ENCODE peak calls at places on chromosomes 13 and 19, in ten cellular contexts. One of them, this sample, is unnamed.

GRCh38 chr13:112619730-112620639 is 32.0 kb upstream of the TUBGCP3 start:
- DNase-seq in NT2/D1: no peak
- DNase-seq in NCI-H1105 treated with DMSO at 0.1 percent for 48 hours: peak
- DNase-seq in NCI-H345: peak
- DNase-seq in GM13976: no peak
- DNase-seq in mucosa of gallbladder: no peak
- DNase-seq in C1 segment of cervical spinal cord: peak
- DNase-seq in neural crest cell: peak
- DNase-seq in stimulated activated CD8-positive, alpha-beta memory T cell treated with anti-CD3 and anti-CD28 coated beads, Interleukin-4, amount 100 ng/mL, for 1 hour: no peak
- DNase-seq in endodermal cell: peak
- DNase-seq in this sample: peak

GRCh38 chr19:44748426-44749254 is at the start of gene BCL3:
- DNase-seq in NT2/D1: no peak
- DNase-seq in NCI-H1105 treated with DMSO at 0.1 percent for 48 hours: no peak
- DNase-seq in NCI-H345: peak
- DNase-seq in GM13976: peak
- DNase-seq in mucosa of gallbladder: peak
- DNase-seq in C1 segment of cervical spinal cord: peak
- DNase-seq in neural crest cell: no peak
- DNase-seq in stimulated activated CD8-positive, alpha-beta memory T cell treated with anti-CD3 and anti-CD28 coated beads, Interleukin-4, amount 100 ng/mL, for 1 hour: no peak
- DNase-seq in endodermal cell: peak
- DNase-seq in this sample: no peak

GRCh38 chr13:106295971-106296370 is 239.5 kb downstream of the EFNB2 start:
- DNase-seq in NT2/D1: no peak
- DNase-seq in NCI-H1105 treated with DMSO at 0.1 percent for 48 hours: no peak
- DNase-seq in NCI-H345: no peak
- DNase-seq in GM13976: no peak
- DNase-seq in mucosa of gallbladder: no peak
- DNase-seq in C1 segment of cervical spinal cord: no peak
- DNase-seq in neural crest cell: no peak
- DNase-seq in stimulated activated CD8-positive, alpha-beta memory T cell treated with anti-CD3 and anti-CD28 coated beads, Interleukin-4, amount 100 ng/mL, for 1 hour: no peak
- DNase-seq in endodermal cell: no peak
- DNase-seq in this sample: no peak

GRCh38 chr13:43087960-43088580 is 64.7 kb downstream of the DNAJC15 start:
- DNase-seq in NT2/D1: no peak
- DNase-seq in NCI-H1105 treated with DMSO at 0.1 percent for 48 hours: no peak
- DNase-seq in NCI-H345: no peak
- DNase-seq in GM13976: no peak
- DNase-seq in mucosa of gallbladder: no peak
- DNase-seq in C1 segment of cervical spinal cord: no peak
- DNase-seq in neural crest cell: no peak
- DNase-seq in stimulated activated CD8-positive, alpha-beta memory T cell treated with anti-CD3 and anti-CD28 coated beads, Interleukin-4, amount 100 ng/mL, for 1 hour: no peak
- DNase-seq in endodermal cell: no peak
- DNase-seq in this sample: no peak

GRCh38 chr19:46687438-46688145 is 26.6 kb upstream of the DACT3 start:
- DNase-seq in NT2/D1: no peak
- DNase-seq in NCI-H1105 treated with DMSO at 0.1 percent for 48 hours: no peak
- DNase-seq in NCI-H345: no peak
- DNase-seq in GM13976: no peak
- DNase-seq in mucosa of gallbladder: no peak
- DNase-seq in C1 segment of cervical spinal cord: no peak
- DNase-seq in neural crest cell: no peak
- DNase-seq in stimulated activated CD8-positive, alpha-beta memory T cell treated with anti-CD3 and anti-CD28 coated beads, Interleukin-4, amount 100 ng/mL, for 1 hour: no peak
- DNase-seq in endodermal cell: no peak
- DNase-seq in this sample: no peak

GRCh38 chr13:45333973-45334922 is 6.7 kb downstream of the TPT1 start:
- DNase-seq in NT2/D1: no peak
- DNase-seq in NCI-H1105 treated with DMSO at 0.1 percent for 48 hours: no peak
- DNase-seq in NCI-H345: no peak
- DNase-seq in GM13976: no peak
- DNase-seq in mucosa of gallbladder: no peak
- DNase-seq in C1 segment of cervical spinal cord: no peak
- DNase-seq in neural crest cell: no peak
- DNase-seq in stimulated activated CD8-positive, alpha-beta memory T cell treated with anti-CD3 and anti-CD28 coated beads, Interleukin-4, amount 100 ng/mL, for 1 hour: no peak
- DNase-seq in endodermal cell: peak
- DNase-seq in this sample: no peak

GRCh38 chr19:843180-843835 is 2.5 kb downstream of the PRTN3 start:
- DNase-seq in NT2/D1: no peak
- DNase-seq in NCI-H1105 treated with DMSO at 0.1 percent for 48 hours: peak
- DNase-seq in NCI-H345: no peak
- DNase-seq in GM13976: no peak
- DNase-seq in mucosa of gallbladder: no peak
- DNase-seq in C1 segment of cervical spinal cord: no peak
- DNase-seq in neural crest cell: no peak
- DNase-seq in stimulated activated CD8-positive, alpha-beta memory T cell treated with anti-CD3 and anti-CD28 coated beads, Interleukin-4, amount 100 ng/mL, for 1 hour: no peak
- DNase-seq in endodermal cell: peak
- DNase-seq in this sample: no peak

GRCh38 chr19:35378356-35378755 is 7.5 kb downstream of the GPR42 start:
- DNase-seq in NT2/D1: no peak
- DNase-seq in NCI-H1105 treated with DMSO at 0.1 percent for 48 hours: no peak
- DNase-seq in NCI-H345: no peak
- DNase-seq in GM13976: no peak
- DNase-seq in mucosa of gallbladder: no peak
- DNase-seq in C1 segment of cervical spinal cord: no peak
- DNase-seq in neural crest cell: no peak
- DNase-seq in stimulated activated CD8-positive, alpha-beta memory T cell treated with anti-CD3 and anti-CD28 coated beads, Interleukin-4, amount 100 ng/mL, for 1 hour: no peak
- DNase-seq in endodermal cell: no peak
- DNase-seq in this sample: no peak

GRCh38 chr19:2015611-2015950 is at the start of gene BTBD2:
- DNase-seq in NT2/D1: no peak
- DNase-seq in NCI-H1105 treated with DMSO at 0.1 percent for 48 hours: peak
- DNase-seq in NCI-H345: peak
- DNase-seq in GM13976: no peak
- DNase-seq in mucosa of gallbladder: peak
- DNase-seq in C1 segment of cervical spinal cord: peak
- DNase-seq in neural crest cell: no peak
- DNase-seq in stimulated activated CD8-positive, alpha-beta memory T cell treated with anti-CD3 and anti-CD28 coated beads, Interleukin-4, amount 100 ng/mL, for 1 hour: no peak
- DNase-seq in endodermal cell: peak
- DNase-seq in this sample: peak

GRCh38 chr13:98020271-98020670 is 66.8 kb downstream of the IPO5 start:
- DNase-seq in NT2/D1: no peak
- DNase-seq in NCI-H1105 treated with DMSO at 0.1 percent for 48 hours: no peak
- DNase-seq in NCI-H345: no peak
- DNase-seq in GM13976: no peak
- DNase-seq in mucosa of gallbladder: no peak
- DNase-seq in C1 segment of cervical spinal cord: no peak
- DNase-seq in neural crest cell: no peak
- DNase-seq in stimulated activated CD8-positive, alpha-beta memory T cell treated with anti-CD3 and anti-CD28 coated beads, Interleukin-4, amount 100 ng/mL, for 1 hour: no peak
- DNase-seq in endodermal cell: no peak
- DNase-seq in this sample: no peak

GRCh38 chr13:66520511-66521390 is 709.4 kb downstream of the PCDH9 start:
- DNase-seq in NT2/D1: no peak
- DNase-seq in NCI-H1105 treated with DMSO at 0.1 percent for 48 hours: no peak
- DNase-seq in NCI-H345: no peak
- DNase-seq in GM13976: no peak
- DNase-seq in mucosa of gallbladder: no peak
- DNase-seq in C1 segment of cervical spinal cord: no peak
- DNase-seq in neural crest cell: no peak
- DNase-seq in stimulated activated CD8-positive, alpha-beta memory T cell treated with anti-CD3 and anti-CD28 coated beads, Interleukin-4, amount 100 ng/mL, for 1 hour: no peak
- DNase-seq in endodermal cell: no peak
- DNase-seq in this sample: no peak

GRCh38 chr13:50227356-50227755 is 212.1 kb downstream of the KCNRG start:
- DNase-seq in NT2/D1: no peak
- DNase-seq in NCI-H1105 treated with DMSO at 0.1 percent for 48 hours: no peak
- DNase-seq in NCI-H345: no peak
- DNase-seq in GM13976: no peak
- DNase-seq in mucosa of gallbladder: no peak
- DNase-seq in C1 segment of cervical spinal cord: no peak
- DNase-seq in neural crest cell: no peak
- DNase-seq in stimulated activated CD8-positive, alpha-beta memory T cell treated with anti-CD3 and anti-CD28 coated beads, Interleukin-4, amount 100 ng/mL, for 1 hour: no peak
- DNase-seq in endodermal cell: no peak
- DNase-seq in this sample: no peak

GRCh38 chr13:102599451-102600012 is 2.7 kb downstream of the TPP2 start:
- DNase-seq in NT2/D1: no peak
- DNase-seq in NCI-H1105 treated with DMSO at 0.1 percent for 48 hours: no peak
- DNase-seq in NCI-H345: no peak
- DNase-seq in GM13976: no peak
- DNase-seq in mucosa of gallbladder: no peak
- DNase-seq in C1 segment of cervical spinal cord: no peak
- DNase-seq in neural crest cell: no peak
- DNase-seq in stimulated activated CD8-positive, alpha-beta memory T cell treated with anti-CD3 and anti-CD28 coated beads, Interleukin-4, amount 100 ng/mL, for 1 hour: no peak
- DNase-seq in endodermal cell: no peak
- DNase-seq in this sample: no peak

GRCh38 chr19:4456843-4457653 is 546 bp downstream of the UBXN6 start:
- DNase-seq in NT2/D1: peak
- DNase-seq in NCI-H1105 treated with DMSO at 0.1 percent for 48 hours: peak
- DNase-seq in NCI-H345: peak
- DNase-seq in GM13976: peak
- DNase-seq in mucosa of gallbladder: no peak
- DNase-seq in C1 segment of cervical spinal cord: peak
- DNase-seq in neural crest cell: peak
- DNase-seq in stimulated activated CD8-positive, alpha-beta memory T cell treated with anti-CD3 and anti-CD28 coated beads, Interleukin-4, amount 100 ng/mL, for 1 hour: no peak
- DNase-seq in endodermal cell: peak
- DNase-seq in this sample: no peak

GRCh38 chr13:34611678-34612077 is 330.4 kb upstream of the NBEA start:
- DNase-seq in NT2/D1: no peak
- DNase-seq in NCI-H1105 treated with DMSO at 0.1 percent for 48 hours: no peak
- DNase-seq in NCI-H345: no peak
- DNase-seq in GM13976: no peak
- DNase-seq in mucosa of gallbladder: no peak
- DNase-seq in C1 segment of cervical spinal cord: no peak
- DNase-seq in neural crest cell: no peak
- DNase-seq in stimulated activated CD8-positive, alpha-beta memory T cell treated with anti-CD3 and anti-CD28 coated beads, Interleukin-4, amount 100 ng/mL, for 1 hour: no peak
- DNase-seq in endodermal cell: no peak
- DNase-seq in this sample: no peak

This sample was measured in globus pallidus.